ENCODE peak calls at places on chromosomes 6 and 20, in seven cellular contexts. O is HCT116, G is breast epithelium, B is heart right ventricle, Z is psoas muscle, J is left ventricle myocardium inferior, D is tibial artery. P is an unnamed sample.

GRCh38 chr20:24639167-24639548 is 169.7 kb downstream of the SYNDIG1 start:
- DNase-seq in B (no peak), J (no peak), O (no peak), Z (no peak), D (no peak), G (no peak), P (no peak)

GRCh38 chr6:157787080-157787479 is 36.0 kb upstream of the SNX9 start:
- DNase-seq in J (no peak), B (no peak), Z (peak; percentile 36), G (no peak), O (no peak), D (no peak), P (no peak)

GRCh38 chr6:85868685-85869084 is 226.0 kb upstream of the SYNCRIP start:
- DNase-seq in J (no peak), D (no peak), Z (no peak), B (no peak), O (no peak), G (no peak), P (no peak)

GRCh38 chr6:133817460-133818047 is 71.4 kb upstream of the TCF21 start:
- DNase-seq in B (no peak), O (peak; percentile 8), D (no peak), G (no peak), J (no peak), Z (no peak), P (no peak)

GRCh38 chr20:37968726-37969401 is 64.4 kb downstream of the TTI1 start:
- DNase-seq in Z (no peak), J (no peak), G (no peak), B (no peak), D (peak; percentile 71), O (no peak), P (no peak)

GRCh38 chr20:12358006-12358654 is 440.4 kb downstream of the BTBD3 start:
- DNase-seq in Z (no peak), B (no peak), J (no peak), G (no peak), D (no peak), O (no peak), P (no peak)

GRCh38 chr6:30007132-30007764 is 53.8 kb upstream of the POLR1H start:
- DNase-seq in J (peak; percentile 25), O (no peak), G (no peak), Z (peak; percentile 23), B (peak; percentile 27), D (peak; percentile 68), P (no peak)

GRCh38 chr20:12660918-12661317 is 347.9 kb upstream of the SPTLC3 start:
- DNase-seq in O (no peak), D (no peak), B (no peak), J (no peak), Z (no peak), G (no peak), P (peak; percentile 19)

GRCh38 chr6:15871211-15871770 is 208.5 kb upstream of the DTNBP1 start:
- DNase-seq in G (no peak), J (no peak), D (no peak), O (no peak), B (no peak), Z (no peak), P (no peak)

GRCh38 chr6:1124885-1125284 is 187.0 kb upstream of the FOXQ1 start:
- DNase-seq in O (no peak), G (no peak), J (no peak), D (no peak), Z (no peak), B (no peak), P (no peak)

GRCh38 chr20:5969348-5969935 is 19.0 kb downstream of the MCM8 start:
- DNase-seq in D (no peak), B (no peak), Z (no peak), O (no peak), J (no peak), G (no peak), P (no peak)

GRCh38 chr6:128463942-128464341 is 56.5 kb downstream of the PTPRK start:
- DNase-seq in J (no peak), B (no peak), G (no peak), Z (no peak), D (no peak), O (no peak), P (no peak)

GRCh38 chr20:3163099-3164042 is 3.7 kb upstream of the FASTKD5 start:
- DNase-seq in Z (no peak), D (peak; percentile 51), O (no peak), B (no peak), J (no peak), G (no peak), P (no peak)

GRCh38 chr20:9100721-9101120 is 31.8 kb downstream of the PLCB4 start:
- DNase-seq in O (no peak), G (no peak), Z (no peak), J (no peak), B (no peak), D (no peak), P (no peak)

GRCh38 chr20:2756056-2756611 is 44.3 kb downstream of the CPXM1 start:
- DNase-seq in O (peak; percentile 19), Z (no peak), J (no peak), B (no peak), G (no peak), D (no peak), P (no peak)

GRCh38 chr20:40493071-40493470 is 196.0 kb downstream of the MAFB start:
- DNase-seq in B (peak; percentile 42), O (no peak), Z (peak; percentile 36), D (peak; percentile 78), G (no peak), J (peak; percentile 49), P (peak; percentile 52)

GRCh38 chr6:126267621-126268020 is 72.3 kb upstream of the CENPW start:
- DNase-seq in D (no peak), O (no peak), Z (no peak), J (no peak), G (no peak), B (no peak), P (no peak)

GRCh38 chr6:74946961-74947360 is 258.9 kb downstream of the COL12A1 start:
- DNase-seq in G (no peak), D (no peak), Z (no peak), B (no peak), J (no peak), O (peak; percentile 72), P (no peak)

GRCh38 chr6:35489995-35490791 is 6.7 kb downstream of the TEAD3 start:
- DNase-seq in O (no peak), D (peak; percentile 97), G (peak; percentile 70), J (peak; percentile 88), B (peak; percentile 85), Z (peak; percentile 79), P (peak; percentile 79)

GRCh38 chr6:98838027-98838426 is 3.7 kb downstream of the POU3F2 start:
- DNase-seq in G (no peak), O (no peak), Z (no peak), B (no peak), J (no peak), D (no peak), P (no peak)

GRCh38 chr6:125924169-125924568 is 32.4 kb upstream of the HINT3 start:
- DNase-seq in B (no peak), D (no peak), J (no peak), Z (no peak), G (no peak), O (no peak), P (no peak)

DNA sequence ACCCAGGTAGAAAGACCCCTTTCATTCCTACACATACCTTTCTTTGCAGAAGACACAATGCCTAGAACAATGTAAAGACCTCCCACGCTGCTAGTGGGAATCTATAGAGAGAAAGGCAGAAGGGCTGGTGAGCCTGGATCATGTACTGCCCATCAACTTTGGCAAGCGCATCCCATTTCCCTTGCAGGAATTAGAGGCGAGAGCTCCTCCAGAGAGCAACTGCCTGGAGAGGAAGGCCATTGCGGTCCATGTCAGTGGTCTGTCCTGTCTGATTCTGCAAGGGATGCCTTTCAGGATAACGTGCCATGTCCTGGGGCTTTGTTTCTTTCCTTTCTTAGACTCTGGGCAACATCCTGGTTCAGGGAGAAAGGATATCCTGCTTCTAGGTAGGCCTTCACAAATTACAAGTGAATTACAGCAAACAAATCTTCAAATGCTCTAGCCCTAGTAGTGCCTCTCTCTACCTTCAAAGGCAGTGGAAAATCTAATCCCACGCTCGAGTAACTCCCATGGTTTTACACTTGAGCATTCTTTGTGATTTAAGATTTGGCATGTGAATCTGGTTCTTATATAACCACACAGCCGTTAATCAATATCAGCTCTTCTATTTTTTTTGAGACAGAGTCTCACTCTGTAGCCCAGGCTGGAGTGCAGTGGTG is 38.5 kb downstream of the GCNT2 start:
- DNase-seq in D (no peak), G (no peak), Z (no peak), J (no peak), B (no peak), O (no peak), P (no peak)
- H3K4me3 ChIP-seq in D (no peak overlapping the region), G (no peak overlapping the region), Z (no peak overlapping the region), J (no peak overlapping the region), B (no peak overlapping the region), O (no peak overlapping the region), P (no peak overlapping the region)

DNA sequence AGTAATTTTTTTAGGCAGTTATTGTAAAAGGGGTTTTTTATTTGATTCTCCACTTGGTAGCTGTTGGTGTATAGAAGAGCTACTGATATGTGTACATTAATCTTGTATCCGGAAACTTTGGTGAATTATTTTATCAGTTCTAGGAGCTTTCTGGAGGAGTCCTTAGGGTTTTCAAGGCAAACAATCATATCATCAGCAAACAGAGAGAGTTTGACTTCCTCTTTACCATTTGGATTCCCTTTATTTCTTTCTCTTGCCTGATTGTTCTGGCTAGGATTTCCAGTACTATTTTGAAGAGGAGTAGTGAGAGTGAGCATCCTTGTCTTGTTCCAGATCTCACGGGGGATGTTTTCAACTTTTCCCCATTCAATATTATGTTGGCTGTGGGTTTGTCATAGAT is 28.0 kb upstream of the TNFAIP3 start:
- DNase-seq in O (no peak), D (no peak), G (no peak), Z (no peak), B (no peak), J (no peak), P (no peak)
- H3K9me3 ChIP-seq in O (no peaks in the 10 kb centered on the region), D (no peaks in the 10 kb centered on the region), G (no peaks in the 10 kb centered on the region), Z (no peaks in the 10 kb centered on the region), B (no peaks in the 10 kb centered on the region), J (peaks cover 41% of the 10 kb centered on the region), P (no peaks in the 10 kb centered on the region)

GRCh38 chr20:32507998-32508774 is 76.9 kb downstream of the NOL4L start:
- DNase-seq in Z (no peak), J (no peak), B (no peak), O (no peak), G (no peak), D (no peak), P (no peak)

GRCh38 chr20:32510601-32511357 is 74.4 kb downstream of the NOL4L start:
- DNase-seq in Z (no peak), J (no peak), O (no peak), G (no peak), B (no peak), D (no peak), P (no peak)

GRCh38 chr20:32510120-32510600 is 75.0 kb downstream of the NOL4L start:
- DNase-seq in B (no peak), J (no peak), D (no peak), G (no peak), O (no peak), Z (no peak), P (no peak)

GRCh38 chr20:32508775-32509119 is 76.4 kb downstream of the NOL4L start:
- DNase-seq in G (no peak), Z (no peak), D (no peak), J (no peak), O (no peak), B (no peak), P (no peak)

GRCh38 chr20:32509639-32510066 is 75.5 kb downstream of the NOL4L start:
- DNase-seq in J (no peak), O (no peak), Z (no peak), B (no peak), G (no peak), D (no peak), P (no peak)
- TF ChIP-seq CTCF in J (no peak), O (no peak), Z (no peak), B (no peak), G (no peak), D (no peak), P (no peak)

GRCh38 chr20:35661908-35662307 is 2.8 kb downstream of the CPNE1 start:
- DNase-seq in B (no peak), O (no peak), G (no peak), D (no peak), Z (no peak), J (no peak), P (no peak)
- H3K4me3 ChIP-seq in B (peak overlapping the region; percentile 68), O (no peak overlapping the region), G (peak overlapping the region; percentile 93), D (peak overlapping the region; percentile 87), Z (peak overlapping the region; percentile 75), J (peak overlapping the region; percentile 86), P (peak overlapping the region; percentile 85)